ENCODE peak calls at places on chromosome 22, in seven cellular contexts. One of them, this sample, is unnamed.

GRCh38 chr22:38345782-38346181 is 28.5 kb upstream of the CSNK1E start:
- DNase-seq in dorsolateral prefrontal cortex: no peak
- DNase-seq in lower lobe of right lung: peak; percentile 21
- DNase-seq in right lobe of liver: peak; percentile 17
- DNase-seq in CD4-positive, CD25-positive, alpha-beta regulatory T cell: no peak
- DNase-seq in aorta: peak; percentile 8
- DNase-seq in AG04450: no peak
- DNase-seq in this sample: no peak

GRCh38 chr22:27719535-27720227 is 81.9 kb downstream of the MN1 start:
- DNase-seq in dorsolateral prefrontal cortex: peak; percentile 72
- DNase-seq in lower lobe of right lung: no peak
- DNase-seq in right lobe of liver: no peak
- DNase-seq in AG04450: no peak
- DNase-seq in aorta: no peak
- DNase-seq in CD4-positive, CD25-positive, alpha-beta regulatory T cell: no peak
- DNase-seq in this sample: peak; percentile 85

GRCh38 chr22:20654343-20655208 is 119.3 kb upstream of the SERPIND1 start:
- DNase-seq in aorta: no peak
- DNase-seq in lower lobe of right lung: peak; percentile 76
- DNase-seq in CD4-positive, CD25-positive, alpha-beta regulatory T cell: no peak
- DNase-seq in AG04450: no peak
- DNase-seq in dorsolateral prefrontal cortex: no peak
- DNase-seq in right lobe of liver: no peak
- DNase-seq in this sample: no peak

GRCh38 chr22:47918936-47919505 is 1156.6 kb downstream of the TBC1D22A start:
- DNase-seq in right lobe of liver: no peak
- DNase-seq in dorsolateral prefrontal cortex: no peak
- DNase-seq in AG04450: no peak
- DNase-seq in aorta: no peak
- DNase-seq in lower lobe of right lung: no peak
- DNase-seq in CD4-positive, CD25-positive, alpha-beta regulatory T cell: no peak
- DNase-seq in this sample: no peak

GRCh38 chr22:46280999-46281623 is 13.3 kb downstream of the TTC38 start:
- DNase-seq in CD4-positive, CD25-positive, alpha-beta regulatory T cell: no peak
- DNase-seq in AG04450: no peak
- DNase-seq in dorsolateral prefrontal cortex: no peak
- DNase-seq in right lobe of liver: no peak
- DNase-seq in aorta: peak; percentile 42
- DNase-seq in lower lobe of right lung: peak; percentile 48
- DNase-seq in this sample: no peak

GRCh38 chr22:30208631-30209603 is 37.6 kb downstream of the LIF start:
- DNase-seq in lower lobe of right lung: no peak
- DNase-seq in CD4-positive, CD25-positive, alpha-beta regulatory T cell: no peak
- DNase-seq in aorta: peak; percentile 88
- DNase-seq in AG04450: peak; percentile 86
- DNase-seq in right lobe of liver: peak; percentile 57
- DNase-seq in dorsolateral prefrontal cortex: no peak
- DNase-seq in this sample: no peak

GRCh38 chr22:25448435-25449051 is 115.9 kb upstream of the GRK3 start:
- DNase-seq in aorta: no peak
- DNase-seq in CD4-positive, CD25-positive, alpha-beta regulatory T cell: peak; percentile 5
- DNase-seq in dorsolateral prefrontal cortex: no peak
- DNase-seq in right lobe of liver: no peak
- DNase-seq in lower lobe of right lung: no peak
- DNase-seq in AG04450: no peak
- DNase-seq in this sample: no peak

GRCh38 chr22:23565942-23566715 is 14.0 kb downstream of the IGLL1 start:
- DNase-seq in aorta: peak; percentile 52
- DNase-seq in AG04450: no peak
- DNase-seq in CD4-positive, CD25-positive, alpha-beta regulatory T cell: no peak
- DNase-seq in right lobe of liver: no peak
- DNase-seq in dorsolateral prefrontal cortex: no peak
- DNase-seq in lower lobe of right lung: no peak
- DNase-seq in this sample: no peak

GRCh38 chr22:31332886-31333285 is 13.3 kb downstream of the PATZ1 start:
- DNase-seq in CD4-positive, CD25-positive, alpha-beta regulatory T cell: no peak
- DNase-seq in aorta: no peak
- DNase-seq in lower lobe of right lung: no peak
- DNase-seq in right lobe of liver: no peak
- DNase-seq in AG04450: no peak
- DNase-seq in dorsolateral prefrontal cortex: no peak
- DNase-seq in this sample: no peak

DNA sequence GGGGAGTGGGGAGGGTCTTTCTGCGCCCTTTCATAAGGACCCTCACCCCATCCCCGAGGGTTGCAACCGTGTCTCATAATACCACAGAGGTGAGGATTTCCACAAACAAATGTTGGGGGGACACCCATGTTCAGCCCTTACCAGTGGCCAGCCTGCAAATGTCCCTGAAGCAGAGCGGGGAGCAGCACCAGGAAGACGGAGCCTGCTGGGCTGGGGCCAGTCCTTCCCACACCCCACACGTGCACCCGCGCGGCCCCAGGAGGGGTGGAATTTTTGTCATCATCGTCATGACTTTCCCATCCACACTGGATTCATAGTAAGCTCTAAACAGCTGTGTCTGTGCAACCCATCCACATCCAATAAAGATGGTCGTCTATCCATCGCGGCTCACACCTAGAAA is 409.8 kb downstream of the BRD1 start:
- DNase-seq in right lobe of liver: no peak
- DNase-seq in lower lobe of right lung: no peak
- DNase-seq in AG04450: no peak
- DNase-seq in CD4-positive, CD25-positive, alpha-beta regulatory T cell: no peak
- DNase-seq in dorsolateral prefrontal cortex: no peak
- DNase-seq in aorta: no peak
- DNase-seq in this sample: no peak
- H3K27ac ChIP-seq in right lobe of liver: no peak overlapping the region
- H3K27ac ChIP-seq in lower lobe of right lung: no peak overlapping the region
- H3K27ac ChIP-seq in AG04450: no peak overlapping the region
- H3K27ac ChIP-seq in CD4-positive, CD25-positive, alpha-beta regulatory T cell: no peak overlapping the region
- H3K27ac ChIP-seq in dorsolateral prefrontal cortex: no peak overlapping the region
- H3K27ac ChIP-seq in aorta: no peak overlapping the region
- H3K27ac ChIP-seq in this sample: no peak overlapping the region

GRCh38 chr22:26632422-26633155 is 10.8 kb downstream of the CRYBA4 start:
- DNase-seq in AG04450: no peak
- DNase-seq in lower lobe of right lung: no peak
- DNase-seq in dorsolateral prefrontal cortex: no peak
- DNase-seq in right lobe of liver: no peak
- DNase-seq in CD4-positive, CD25-positive, alpha-beta regulatory T cell: no peak
- DNase-seq in aorta: no peak
- DNase-seq in this sample: no peak
- H3K27ac ChIP-seq in AG04450: no peak overlapping the region
- H3K27ac ChIP-seq in lower lobe of right lung: peak overlapping the region; percentile 62
- H3K27ac ChIP-seq in dorsolateral prefrontal cortex: no peak overlapping the region
- H3K27ac ChIP-seq in right lobe of liver: no peak overlapping the region
- H3K27ac ChIP-seq in CD4-positive, CD25-positive, alpha-beta regulatory T cell: no peak overlapping the region
- H3K27ac ChIP-seq in aorta: no peak overlapping the region
- H3K27ac ChIP-seq in this sample: no peak overlapping the region

GRCh38 chr22:36144886-36145541 is 15.5 kb downstream of the APOL3 start:
- DNase-seq in lower lobe of right lung: peak; percentile 64
- DNase-seq in aorta: peak; percentile 65
- DNase-seq in dorsolateral prefrontal cortex: peak; percentile 66
- DNase-seq in CD4-positive, CD25-positive, alpha-beta regulatory T cell: peak; percentile 29
- DNase-seq in AG04450: peak; percentile 43
- DNase-seq in right lobe of liver: no peak
- DNase-seq in this sample: peak; percentile 25

GRCh38 chr22:36141481-36141880 is 19.1 kb downstream of the APOL3 start:
- DNase-seq in aorta: no peak
- DNase-seq in CD4-positive, CD25-positive, alpha-beta regulatory T cell: no peak
- DNase-seq in dorsolateral prefrontal cortex: no peak
- DNase-seq in lower lobe of right lung: no peak
- DNase-seq in right lobe of liver: no peak
- DNase-seq in AG04450: no peak
- DNase-seq in this sample: no peak

GRCh38 chr22:36145881-36146280 is 14.7 kb downstream of the APOL3 start:
- DNase-seq in lower lobe of right lung: no peak
- DNase-seq in aorta: no peak
- DNase-seq in AG04450: no peak
- DNase-seq in right lobe of liver: no peak
- DNase-seq in dorsolateral prefrontal cortex: no peak
- DNase-seq in CD4-positive, CD25-positive, alpha-beta regulatory T cell: no peak
- DNase-seq in this sample: no peak

GRCh38 chr22:36143956-36144355 is 16.6 kb downstream of the APOL3 start:
- DNase-seq in aorta: no peak
- DNase-seq in AG04450: no peak
- DNase-seq in right lobe of liver: no peak
- DNase-seq in CD4-positive, CD25-positive, alpha-beta regulatory T cell: no peak
- DNase-seq in dorsolateral prefrontal cortex: no peak
- DNase-seq in lower lobe of right lung: no peak
- DNase-seq in this sample: no peak

DNA sequence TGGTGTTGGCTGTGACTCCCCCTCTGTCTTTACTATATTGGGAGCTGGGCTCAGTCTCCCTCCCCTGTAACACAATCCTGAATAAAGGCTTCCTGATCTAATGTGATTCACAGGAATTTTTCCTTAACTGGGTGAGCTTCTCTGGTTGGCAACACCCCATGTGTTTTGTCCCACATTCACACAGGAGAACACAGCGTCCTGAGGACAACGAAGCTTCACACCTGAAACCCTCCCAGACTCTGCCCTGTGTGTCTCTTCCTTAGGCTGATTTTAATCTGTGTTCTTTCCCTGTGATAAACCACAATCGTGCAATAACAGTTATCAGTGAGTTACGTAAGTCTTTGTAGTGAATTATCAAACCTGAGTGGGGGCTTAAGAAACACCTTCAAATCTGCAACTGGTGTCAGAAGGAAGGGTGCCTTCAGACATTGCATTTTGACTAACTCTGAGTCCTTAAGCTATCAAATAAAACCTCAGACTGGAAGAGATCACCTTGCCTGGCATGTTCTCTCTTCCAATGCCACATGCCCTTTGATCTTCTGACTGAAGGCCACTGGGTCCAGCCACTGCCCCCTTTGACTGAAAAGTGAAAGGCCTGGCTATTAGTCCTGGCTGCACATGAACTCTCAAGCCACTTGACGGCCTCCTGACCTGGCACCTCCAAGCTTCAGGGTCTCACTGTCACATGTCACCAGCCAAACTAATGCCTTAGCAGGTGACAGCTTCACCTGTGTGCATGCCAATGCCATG is 17.3 kb downstream of the APOL3 start:
- DNase-seq in dorsolateral prefrontal cortex: no peak
- DNase-seq in AG04450: no peak
- DNase-seq in lower lobe of right lung: no peak
- DNase-seq in aorta: no peak
- DNase-seq in right lobe of liver: peak; percentile 82
- DNase-seq in CD4-positive, CD25-positive, alpha-beta regulatory T cell: no peak
- DNase-seq in this sample: no peak
- H3K27ac ChIP-seq in dorsolateral prefrontal cortex: no peak overlapping the region
- H3K27ac ChIP-seq in AG04450: no peak overlapping the region
- H3K27ac ChIP-seq in lower lobe of right lung: no peak overlapping the region
- H3K27ac ChIP-seq in aorta: no peak overlapping the region
- H3K27ac ChIP-seq in right lobe of liver: peak overlapping the region; percentile 64
- H3K27ac ChIP-seq in CD4-positive, CD25-positive, alpha-beta regulatory T cell: no peak overlapping the region
- H3K27ac ChIP-seq in this sample: no peak overlapping the region

DNA sequence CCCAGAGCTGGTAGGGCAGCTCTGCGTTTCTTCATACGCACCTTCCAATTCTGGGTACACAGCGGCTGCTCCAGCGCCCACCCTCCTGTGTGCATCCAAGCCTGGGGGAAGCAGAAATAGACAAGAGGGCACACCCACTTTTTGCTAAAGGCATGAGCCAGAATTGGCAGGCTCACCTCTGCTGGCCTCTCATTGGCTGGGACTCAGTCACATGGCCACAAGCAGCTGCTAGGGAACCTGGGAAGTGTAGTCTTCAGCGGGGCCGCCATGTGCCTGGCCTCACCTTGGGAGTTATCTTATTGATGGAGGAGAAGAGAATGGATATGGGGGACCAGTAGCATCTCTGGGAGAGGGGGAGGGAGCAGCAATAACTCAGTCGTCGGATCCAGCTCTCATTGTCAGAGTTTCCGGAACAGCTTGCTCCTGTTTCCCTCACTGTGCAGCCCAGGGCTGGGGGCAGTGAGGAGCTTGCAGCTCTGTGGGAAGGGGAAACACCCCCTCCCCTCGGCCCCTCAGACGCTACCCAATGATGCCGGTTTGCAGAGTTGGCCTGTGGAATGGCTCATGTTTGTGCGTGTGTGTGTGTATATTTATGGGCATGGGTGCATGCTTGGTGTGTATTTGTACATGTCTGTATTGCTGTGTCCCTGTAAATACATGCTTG is 11.8 kb upstream of the MIEF1 start:
- DNase-seq in aorta: peak; percentile 90
- DNase-seq in AG04450: no peak
- DNase-seq in lower lobe of right lung: peak; percentile 91
- DNase-seq in CD4-positive, CD25-positive, alpha-beta regulatory T cell: peak; percentile 71
- DNase-seq in dorsolateral prefrontal cortex: peak; percentile 90
- DNase-seq in right lobe of liver: peak; percentile 86
- DNase-seq in this sample: peak; percentile 84
- H3K27ac ChIP-seq in aorta: no peak overlapping the region
- H3K27ac ChIP-seq in AG04450: no peak overlapping the region
- H3K27ac ChIP-seq in lower lobe of right lung: no peak overlapping the region
- H3K27ac ChIP-seq in CD4-positive, CD25-positive, alpha-beta regulatory T cell: no peak overlapping the region
- H3K27ac ChIP-seq in dorsolateral prefrontal cortex: peak overlapping the region; percentile 59
- H3K27ac ChIP-seq in right lobe of liver: no peak overlapping the region
- H3K27ac ChIP-seq in this sample: no peak overlapping the region

This sample was measured in RWPE1.